ENCODE peak calls at places on chromosomes 11 and 22, in ten cellular contexts. B, L, Q, Z, W, H, N, M, S and G are unnamed samples.

GRCh38 chr11:73982595-73982989 is at the start of gene UCP2:
- DNase-seq in M (peak), W (peak), Q (peak), B (peak), Z (peak), L (no peak), H (no peak), S (peak), N (peak), G (peak)

GRCh38 chr22:48591286-48592065 is 1236.2 kb downstream of the BRD1 start:
- DNase-seq in M (no peak), W (no peak), S (no peak), Z (no peak), B (no peak), L (no peak), Q (no peak), N (no peak), H (no peak), G (no peak)

GRCh38 chr22:39913886-39914285 is 13.0 kb downstream of the GRAP2 start:
- DNase-seq in S (no peak), M (no peak), Q (no peak), W (no peak), L (no peak), N (no peak), B (no peak), Z (no peak), H (no peak), G (no peak)

GRCh38 chr22:44616461-44616860 is 85.5 kb upstream of the PRR5 start:
- DNase-seq in N (no peak), Q (no peak), H (no peak), W (no peak), Z (no peak), L (no peak), S (no peak), B (no peak), M (no peak), G (no peak)

GRCh38 chr11:125326126-125326525 is 161.6 kb downstream of the PKNOX2 start:
- DNase-seq in M (no peak), L (no peak), B (no peak), N (no peak), H (no peak), S (no peak), Q (no peak), W (no peak), Z (no peak), G (no peak)

GRCh38 chr11:73972187-73972586 is 10.5 kb downstream of the UCP2 start:
- DNase-seq in Z (no peak), Q (no peak), W (no peak), B (peak), L (no peak), H (no peak), N (no peak), M (no peak), S (no peak), G (no peak)

GRCh38 chr11:27807594-27807993 is 107.3 kb upstream of the BDNF start:
- DNase-seq in Z (peak), H (peak), Q (no peak), N (no peak), L (no peak), W (no peak), M (peak), S (no peak), B (no peak), G (no peak)

GRCh38 chr11:120471131-120471530 is 40.4 kb upstream of the GRIK4 start:
- DNase-seq in N (no peak), W (no peak), M (no peak), B (no peak), L (peak), H (no peak), Q (no peak), Z (peak), S (no peak), G (no peak)

GRCh38 chr22:37270928-37271650 is 11.2 kb upstream of the CYTH4 start:
- DNase-seq in W (no peak), Q (no peak), B (no peak), S (no peak), M (no peak), L (no peak), H (no peak), N (no peak), Z (peak), G (no peak)

GRCh38 chr11:111334495-111335123 is 36.3 kb downstream of the POU2AF3 start:
- DNase-seq in N (no peak), Z (no peak), S (no peak), M (no peak), H (peak), L (no peak), Q (no peak), B (peak), W (no peak), G (no peak)

GRCh38 chr11:69531071-69531716 is 49.7 kb downstream of the LINC01488 start:
- DNase-seq in H (no peak), B (no peak), M (no peak), L (no peak), Q (no peak), S (no peak), N (no peak), Z (no peak), W (no peak), G (no peak)

GRCh38 chr22:42938976-42939375 is 76.0 kb downstream of the PACSIN2 start:
- DNase-seq in B (no peak), L (peak), Z (no peak), S (no peak), M (no peak), H (no peak), Q (no peak), N (no peak), W (no peak), G (no peak)

GRCh38 chr22:49972163-49973017 is 11.8 kb downstream of the PIM3 start:
- DNase-seq in H (no peak), M (no peak), B (peak), Z (no peak), Q (no peak), N (peak), S (peak), W (peak), L (no peak), G (peak)

GRCh38 chr11:30916764-30917163 is 330.6 kb upstream of the MPPED2 start:
- DNase-seq in W (no peak), Q (no peak), M (no peak), B (no peak), H (no peak), L (no peak), S (no peak), N (no peak), Z (no peak), G (no peak)

DNA sequence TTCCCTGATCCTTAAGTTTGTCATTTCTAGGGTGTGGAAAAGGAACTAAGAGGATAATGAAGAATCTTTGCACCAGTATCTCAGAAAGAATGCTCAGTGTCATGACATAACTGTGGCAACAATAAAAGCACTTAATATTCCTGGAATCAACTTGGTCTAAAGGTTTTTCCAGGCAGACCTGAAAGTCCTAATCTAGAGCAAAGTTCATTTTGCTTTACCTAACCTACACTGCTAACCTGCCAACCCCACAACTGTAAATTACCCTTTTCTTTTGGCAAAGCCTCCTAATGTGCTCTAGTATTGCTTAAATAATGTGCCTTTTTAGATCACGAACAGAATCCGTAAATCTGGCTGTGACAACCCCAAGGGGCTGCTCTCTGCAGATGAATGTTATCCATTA is 82.5 kb downstream of the AMBRA1 start:
- DNase-seq in H (no peak), N (no peak), M (no peak), L (no peak), Q (no peak), W (no peak), Z (no peak), B (no peak), S (no peak), G (no peak)
- TF ChIP-seq CTCF in H (no peak), N (no peak), M (no peak), L (no peak), Q (no peak), W (no peak), Z (no peak), B (no peak), S (no peak), G (no peak)

GRCh38 chr22:24703101-24703500 is 71.4 kb downstream of the PIWIL3 start:
- DNase-seq in L (no peak), S (no peak), B (peak), Q (no peak), H (no peak), M (no peak), N (peak), Z (peak), W (no peak), G (no peak)
- TF ChIP-seq CTCF in L (no peak), S (no peak), B (no peak), Q (no peak), H (no peak), M (no peak), N (no peak), Z (no peak), W (no peak), G (no peak)

GRCh38 chr22:32385681-32386080 is 26.4 kb downstream of the RTCB start:
- DNase-seq in Z (no peak), M (no peak), L (no peak), Q (no peak), N (no peak), S (no peak), B (no peak), W (no peak), H (peak), G (no peak)

GRCh38 chr22:32395107-32395506 is 16.9 kb downstream of the RTCB start:
- DNase-seq in N (no peak), L (no peak), S (no peak), H (no peak), M (no peak), B (no peak), W (no peak), Z (no peak), Q (no peak), G (no peak)

DNA sequence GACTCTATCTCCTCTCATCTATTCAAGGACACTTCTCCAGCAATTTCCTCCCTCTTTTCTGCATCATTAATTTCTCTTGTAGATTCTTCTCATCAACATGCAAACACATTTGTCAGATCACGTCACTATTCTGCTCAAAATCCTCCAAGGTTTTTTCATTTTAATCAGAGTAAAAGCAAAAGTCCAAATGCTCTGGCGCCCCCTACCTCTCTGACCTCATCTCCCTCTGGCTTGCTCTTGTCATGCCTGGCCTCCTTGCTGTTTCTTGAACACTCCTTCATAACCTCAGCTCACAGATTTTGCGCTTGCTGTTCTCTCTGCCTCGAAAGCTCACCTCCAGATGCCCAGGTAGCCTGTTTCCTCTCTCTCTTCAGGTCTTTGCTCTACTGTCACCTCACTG is 22.4 kb downstream of the RTCB start:
- DNase-seq in L (no peak), Z (peak), H (no peak), W (peak), Q (no peak), S (no peak), M (no peak), B (no peak), N (no peak), G (no peak)
- TF ChIP-seq CTCF in L (peak), Z (peak), H (peak), W (peak), Q (peak), S (no peak), M (peak), B (no peak), N (peak), G (no peak)

GRCh38 chr11:78742430-78742829 is 167.8 kb upstream of the NARS2 start:
- DNase-seq in Q (no peak), L (peak), H (no peak), N (peak), B (peak), Z (no peak), W (no peak), S (peak), M (no peak), G (no peak)
- TF ChIP-seq CTCF in Q (no peak), L (peak), H (no peak), N (no peak), B (no peak), Z (no peak), W (no peak), S (no peak), M (no peak), G (no peak)

GRCh38 chr11:134409552-134410429 is 2.3 kb downstream of the B3GAT1 start:
- DNase-seq in H (no peak), Z (no peak), B (no peak), W (no peak), L (no peak), N (no peak), Q (no peak), S (no peak), M (no peak), G (no peak)
- TF ChIP-seq CTCF in H (no peak), Z (no peak), B (no peak), W (no peak), L (no peak), N (no peak), Q (no peak), S (no peak), M (no peak), G (no peak)

GRCh38 chr11:98587884-98588283 is 432.9 kb upstream of the CNTN5 start:
- DNase-seq in W (no peak), B (no peak), M (no peak), Z (no peak), N (no peak), L (no peak), H (no peak), Q (no peak), S (no peak), G (no peak)
- TF ChIP-seq CTCF in W (no peak), B (no peak), M (no peak), Z (no peak), N (no peak), L (no peak), H (no peak), Q (no peak), S (no peak), G (no peak)

GRCh38 chr11:55949330-55949729 is 13.1 kb upstream of the OR5I1 start:
- DNase-seq in Q (no peak), N (no peak), Z (no peak), B (no peak), S (no peak), L (no peak), W (no peak), H (no peak), M (no peak), G (no peak)
- TF ChIP-seq CTCF in Q (no peak), N (no peak), Z (no peak), B (no peak), S (no peak), L (no peak), W (no peak), H (no peak), M (no peak), G (no peak)

GRCh38 chr11:62392506-62392905 is 26.3 kb upstream of the SCGB1A1 start:
- DNase-seq in M (no peak), Z (no peak), N (no peak), H (no peak), B (no peak), Q (no peak), W (no peak), S (no peak), L (no peak), G (no peak)

GRCh38 chr11:62395885-62396778 is 22.7 kb upstream of the SCGB1A1 start:
- DNase-seq in Q (no peak), H (peak), L (no peak), M (no peak), B (no peak), Z (no peak), W (no peak), S (no peak), N (no peak), G (no peak)

GRCh38 chr11:62392944-62393628 is 25.7 kb upstream of the SCGB1A1 start:
- DNase-seq in S (no peak), B (no peak), N (no peak), Q (peak), H (peak), W (no peak), Z (no peak), L (peak), M (no peak), G (no peak)

GRCh38 chr11:62393735-62394134 is 25.1 kb upstream of the SCGB1A1 start:
- DNase-seq in Q (no peak), W (no peak), L (no peak), B (no peak), M (no peak), N (no peak), S (no peak), H (no peak), Z (no peak), G (no peak)

DNA sequence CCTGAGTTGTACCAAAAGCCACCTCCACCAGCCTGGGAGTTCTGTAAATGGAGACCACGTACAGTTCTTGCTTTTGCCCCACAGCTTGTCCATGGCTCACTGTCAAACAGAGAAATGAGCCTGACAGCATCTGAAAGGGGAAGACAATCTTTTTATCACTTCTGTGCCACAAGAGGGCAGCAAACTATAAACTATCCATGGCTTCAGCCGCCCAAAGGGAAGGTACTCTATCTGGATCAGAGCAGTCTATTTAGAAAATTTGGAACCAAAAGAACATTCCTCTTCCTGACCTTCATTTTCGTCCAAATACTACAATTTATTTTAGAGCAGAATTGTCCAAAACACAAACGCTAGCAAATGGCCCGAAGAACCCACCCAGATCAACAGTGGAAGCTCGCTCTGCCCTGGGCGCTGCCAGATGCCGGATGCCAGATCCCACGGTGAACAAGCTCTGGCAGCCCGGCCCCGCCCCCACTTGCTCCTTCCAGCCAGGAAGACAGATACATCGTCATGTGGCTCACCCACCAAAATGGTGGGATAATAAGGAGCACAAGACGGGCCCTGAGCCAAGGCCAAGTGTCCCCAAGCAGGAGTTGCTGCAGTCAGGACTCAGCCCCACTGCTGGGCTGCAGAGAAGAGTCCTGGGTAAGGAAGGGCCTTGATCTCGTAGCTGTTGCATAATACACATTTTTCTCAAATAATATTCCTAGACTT is 23.9 kb upstream of the SCGB1A1 start:
- DNase-seq in N (peak), M (peak), B (peak), Q (peak), L (peak), W (peak), S (peak), Z (peak), H (peak), G (no peak)
- TF ChIP-seq CTCF in N (peak), M (peak), B (peak), Q (peak), L (peak), W (peak), S (peak), Z (peak), H (peak), G (peak)